ENCODE peak calls at places on chromosomes 2 and 18, in four cellular contexts. One of them, this sample, is unnamed.

GRCh38 chr2:144886847-144887246 is 366.9 kb upstream of the ZEB2 start:
- DNase-seq in K562: no peak
- DNase-seq in tibial nerve: no peak
- DNase-seq in thyroid gland: no peak
- DNase-seq in this sample: no peak

GRCh38 chr2:85811173-85811849 is 57.5 kb downstream of the ATOH8 start:
- DNase-seq in K562: no peak
- DNase-seq in tibial nerve: no peak
- DNase-seq in thyroid gland: peak
- DNase-seq in this sample: no peak

GRCh38 chr2:44952806-44953685 is 11.5 kb downstream of the SIX3 start:
- DNase-seq in thyroid gland: no peak
- DNase-seq in K562: no peak
- DNase-seq in tibial nerve: no peak
- DNase-seq in this sample: no peak

GRCh38 chr2:220904015-220904414 is 668.1 kb downstream of the EPHA4 start:
- DNase-seq in tibial nerve: no peak
- DNase-seq in thyroid gland: no peak
- DNase-seq in K562: no peak
- DNase-seq in this sample: no peak

GRCh38 chr2:105541189-105542050 is 142.6 kb upstream of the FHL2 start:
- DNase-seq in K562: no peak
- DNase-seq in thyroid gland: no peak
- DNase-seq in tibial nerve: no peak
- DNase-seq in this sample: no peak

GRCh38 chr2:62406573-62407043 is 99.4 kb downstream of the TMEM17 start:
- DNase-seq in K562: no peak
- DNase-seq in thyroid gland: no peak
- DNase-seq in tibial nerve: no peak
- DNase-seq in this sample: no peak

GRCh38 chr2:163553601-163554000 is 182.2 kb downstream of the FIGN start:
- DNase-seq in thyroid gland: no peak
- DNase-seq in K562: no peak
- DNase-seq in tibial nerve: no peak
- DNase-seq in this sample: no peak

GRCh38 chr2:149611100-149611820 is 23.7 kb upstream of the MMADHC start:
- DNase-seq in K562: no peak
- DNase-seq in tibial nerve: no peak
- DNase-seq in thyroid gland: no peak
- DNase-seq in this sample: no peak

GRCh38 chr2:166451451-166451850 is 42.6 kb downstream of the SCN7A start:
- DNase-seq in tibial nerve: no peak
- DNase-seq in thyroid gland: no peak
- DNase-seq in K562: no peak
- DNase-seq in this sample: no peak

GRCh38 chr2:189147361-189147760 is 32.2 kb downstream of the COL5A2 start:
- DNase-seq in K562: no peak
- DNase-seq in tibial nerve: no peak
- DNase-seq in thyroid gland: no peak
- DNase-seq in this sample: no peak

GRCh38 chr2:160224060-160224459 is 24.0 kb upstream of the ITGB6 start:
- DNase-seq in thyroid gland: no peak
- DNase-seq in tibial nerve: no peak
- DNase-seq in K562: peak
- DNase-seq in this sample: no peak

GRCh38 chr2:218081063-218081462 is 12.0 kb downstream of the RUFY4 start:
- DNase-seq in thyroid gland: no peak
- DNase-seq in K562: no peak
- DNase-seq in tibial nerve: no peak
- DNase-seq in this sample: no peak

GRCh38 chr2:222049946-222050345 is 248.9 kb downstream of the PAX3 start:
- DNase-seq in thyroid gland: no peak
- DNase-seq in tibial nerve: no peak
- DNase-seq in K562: no peak
- DNase-seq in this sample: no peak

GRCh38 chr2:163983911-163984310 is 248.1 kb upstream of the FIGN start:
- DNase-seq in K562: no peak
- DNase-seq in thyroid gland: no peak
- DNase-seq in tibial nerve: no peak
- DNase-seq in this sample: no peak

GRCh38 chr2:50143822-50144575 is 887.9 kb downstream of the NRXN1 start:
- DNase-seq in K562: no peak
- DNase-seq in thyroid gland: no peak
- DNase-seq in tibial nerve: no peak
- DNase-seq in this sample: no peak

GRCh38 chr2:70942900-70943871 is 7.5 kb downstream of the ATP6V1B1 start:
- DNase-seq in thyroid gland: no peak
- DNase-seq in K562: no peak
- DNase-seq in tibial nerve: no peak
- DNase-seq in this sample: no peak

GRCh38 chr18:48790226-48790863 is 160.4 kb downstream of the SMAD7 start:
- DNase-seq in K562: no peak
- DNase-seq in thyroid gland: peak
- DNase-seq in tibial nerve: peak
- DNase-seq in this sample: no peak

GRCh38 chr18:28086530-28087172 is 90.3 kb downstream of the CDH2 start:
- DNase-seq in K562: no peak
- DNase-seq in thyroid gland: no peak
- DNase-seq in tibial nerve: no peak
- DNase-seq in this sample: no peak

GRCh38 chr2:187150667-187151066 is 297.4 kb downstream of the CALCRL start:
- DNase-seq in thyroid gland: no peak
- DNase-seq in K562: no peak
- DNase-seq in tibial nerve: no peak
- DNase-seq in this sample: no peak

GRCh38 chr2:53530126-53530525 is 237.5 kb upstream of the CHAC2 start:
- DNase-seq in tibial nerve: no peak
- DNase-seq in K562: no peak
- DNase-seq in thyroid gland: no peak
- DNase-seq in this sample: no peak

GRCh38 chr2:211982162-211982561 is 556.4 kb downstream of the ERBB4 start:
- DNase-seq in K562: no peak
- DNase-seq in tibial nerve: no peak
- DNase-seq in thyroid gland: no peak
- DNase-seq in this sample: no peak

GRCh38 chr2:231383701-231384435 is 11.6 kb upstream of the B3GNT7 start:
- DNase-seq in tibial nerve: no peak
- DNase-seq in K562: no peak
- DNase-seq in thyroid gland: no peak
- DNase-seq in this sample: no peak

GRCh38 chr2:95015261-95015918 is 10.1 kb upstream of the MAL start:
- DNase-seq in thyroid gland: no peak
- DNase-seq in tibial nerve: no peak
- DNase-seq in K562: no peak
- DNase-seq in this sample: no peak

GRCh38 chr2:198901894-198902293 is 555.8 kb downstream of the SATB2 start:
- DNase-seq in K562: peak
- DNase-seq in tibial nerve: no peak
- DNase-seq in thyroid gland: no peak
- DNase-seq in this sample: no peak

GRCh38 chr2:181673178-181673577 is 7.1 kb downstream of the NEUROD1 start:
- DNase-seq in tibial nerve: no peak
- DNase-seq in K562: no peak
- DNase-seq in thyroid gland: no peak
- DNase-seq in this sample: no peak

GRCh38 chr2:95346236-95346737 is 49.1 kb downstream of the KCNIP3 start:
- DNase-seq in thyroid gland: peak
- DNase-seq in K562: peak
- DNase-seq in tibial nerve: peak
- DNase-seq in this sample: no peak

GRCh38 chr2:152701198-152701597 is 16.1 kb downstream of the PRPF40A start:
- DNase-seq in tibial nerve: no peak
- DNase-seq in K562: no peak
- DNase-seq in thyroid gland: no peak
- DNase-seq in this sample: no peak

GRCh38 chr2:215828528-215829184 is 184.7 kb downstream of the MREG start:
- DNase-seq in K562: peak
- DNase-seq in tibial nerve: no peak
- DNase-seq in thyroid gland: peak
- DNase-seq in this sample: no peak

GRCh38 chr2:109335586-109336266 is 206.7 kb downstream of the SH3RF3 start:
- DNase-seq in tibial nerve: no peak
- DNase-seq in K562: no peak
- DNase-seq in thyroid gland: no peak
- DNase-seq in this sample: no peak
- H3K27ac ChIP-seq in tibial nerve: peak
- H3K27ac ChIP-seq in K562: no peak
- H3K27ac ChIP-seq in thyroid gland: no peak
- H3K27ac ChIP-seq in this sample: no peak

GRCh38 chr18:62324917-62325805 is at the start of gene TNFRSF11A:
- DNase-seq in tibial nerve: no peak
- DNase-seq in thyroid gland: peak
- DNase-seq in K562: peak
- DNase-seq in this sample: no peak
- TF ChIP-seq POLR2A in tibial nerve: no peak
- TF ChIP-seq POLR2A in thyroid gland: peak
- TF ChIP-seq POLR2A in K562: no peak
- TF ChIP-seq POLR2A in this sample: no peak

GRCh38 chr18:75221397-75221796 is 10.8 kb downstream of the TSHZ1 start:
- DNase-seq in K562: no peak
- DNase-seq in tibial nerve: no peak
- DNase-seq in thyroid gland: no peak
- DNase-seq in this sample: no peak

GRCh38 chr18:75218524-75218923 is 7.9 kb downstream of the TSHZ1 start:
- DNase-seq in thyroid gland: no peak
- DNase-seq in tibial nerve: no peak
- DNase-seq in K562: no peak
- DNase-seq in this sample: no peak

GRCh38 chr18:75219684-75220083 is 9.1 kb downstream of the TSHZ1 start:
- DNase-seq in tibial nerve: no peak
- DNase-seq in K562: no peak
- DNase-seq in thyroid gland: no peak
- DNase-seq in this sample: no peak

GRCh38 chr18:75221902-75222301 is 11.3 kb downstream of the TSHZ1 start:
- DNase-seq in K562: no peak
- DNase-seq in thyroid gland: no peak
- DNase-seq in tibial nerve: no peak
- DNase-seq in this sample: no peak

GRCh38 chr18:75220786-75221355 is 10.3 kb downstream of the TSHZ1 start:
- DNase-seq in thyroid gland: no peak
- DNase-seq in tibial nerve: no peak
- DNase-seq in K562: no peak
- DNase-seq in this sample: no peak
- H3K27ac ChIP-seq in thyroid gland: no peak
- H3K27ac ChIP-seq in tibial nerve: peak
- H3K27ac ChIP-seq in K562: no peak
- H3K27ac ChIP-seq in this sample: peak

DNA sequence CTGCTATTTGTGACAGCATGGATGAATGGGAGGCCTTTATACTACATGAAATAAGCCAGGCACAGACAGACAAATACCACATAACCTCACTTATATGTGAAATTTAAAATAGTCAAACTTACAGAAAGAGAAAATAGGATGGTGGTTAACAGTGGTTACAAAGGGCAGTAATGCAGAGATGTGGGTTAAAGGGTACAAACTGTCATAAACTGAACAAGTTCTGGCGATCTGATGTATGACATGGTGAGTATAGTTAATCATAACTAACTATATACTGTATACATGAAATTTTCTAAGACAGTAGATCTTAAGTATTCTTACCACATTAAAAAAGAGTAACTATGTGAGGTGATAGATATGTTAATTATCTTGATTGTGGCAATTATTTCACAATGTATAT is 558.1 kb upstream of the ZNF804A start:
- DNase-seq in thyroid gland: no peak
- DNase-seq in K562: no peak
- DNase-seq in tibial nerve: no peak
- DNase-seq in this sample: no peak
- TF ChIP-seq POLR2A in thyroid gland: no peak
- TF ChIP-seq POLR2A in K562: no peak
- TF ChIP-seq POLR2A in tibial nerve: no peak
- TF ChIP-seq POLR2A in this sample: no peak

GRCh38 chr2:240432430-240432819 is 3.0 kb upstream of the GPC1 start:
- DNase-seq in tibial nerve: peak
- DNase-seq in thyroid gland: no peak
- DNase-seq in K562: no peak
- DNase-seq in this sample: no peak
- H3K27ac ChIP-seq in tibial nerve: peak
- H3K27ac ChIP-seq in thyroid gland: no peak
- H3K27ac ChIP-seq in K562: no peak
- H3K27ac ChIP-seq in this sample: no peak

This sample was measured in esophagus squamous epithelium.